ENCODE peak calls at places on chromosomes 13 and 19, in nine cellular contexts. C, B, W, K, N, U, Y, T and Z are unnamed samples.

GRCh38 chr19:41767105-41767504 is 11.8 kb downstream of the CEACAM6 start:
- DNase-seq in C (no peak), B (no peak), W (no peak), K (no peak), N (no peak), U (no peak), Y (no peak), T (no peak), Z (no peak)

GRCh38 chr19:55179570-55180484 is at the start of gene SYT5:
- DNase-seq in C (no peak), B (peak), W (peak), K (no peak), N (peak), U (no peak), Y (peak), T (no peak), Z (peak)

GRCh38 chr13:97522243-97522642 is 88.3 kb downstream of the RAP2A start:
- DNase-seq in C (no peak), B (no peak), W (no peak), K (no peak), N (no peak), U (no peak), Y (no peak), T (no peak), Z (no peak)

GRCh38 chr19:29845576-29846176 is 33.9 kb downstream of the CCNE1 start:
- DNase-seq in C (peak), B (peak), W (peak), K (no peak), N (peak), U (peak), Y (peak), T (no peak), Z (peak)

GRCh38 chr19:43452517-43453045 is 12.8 kb downstream of the LYPD3 start:
- DNase-seq in C (peak), B (no peak), W (no peak), K (no peak), N (no peak), U (no peak), Y (no peak), T (no peak), Z (no peak)

GRCh38 chr19:2168619-2169424 is 5.1 kb downstream of the DOT1L start:
- DNase-seq in C (peak), B (peak), W (peak), K (peak), N (peak), U (peak), Y (peak), T (peak), Z (peak)

GRCh38 chr13:44899967-44900366 is 89.3 kb downstream of the NUFIP1 start:
- DNase-seq in C (no peak), B (no peak), W (no peak), K (no peak), N (no peak), U (no peak), Y (no peak), T (no peak), Z (no peak)

GRCh38 chr13:74077847-74078246 is 56.4 kb downstream of the KLF12 start:
- DNase-seq in C (peak), B (no peak), W (no peak), K (no peak), N (peak), U (no peak), Y (no peak), T (no peak), Z (no peak)

GRCh38 chr13:94534171-94534570 is 54.7 kb upstream of the DCT start:
- DNase-seq in C (peak), B (no peak), W (no peak), K (no peak), N (peak), U (no peak), Y (no peak), T (no peak), Z (peak)

GRCh38 chr13:80755925-80756324 is 415.0 kb upstream of the SPRY2 start:
- DNase-seq in C (no peak), B (no peak), W (no peak), K (no peak), N (no peak), U (no peak), Y (no peak), T (no peak), Z (no peak)

GRCh38 chr13:114009590-114010400 is 35.9 kb upstream of the C13orf46 start:
- DNase-seq in C (no peak), B (peak), W (no peak), K (no peak), N (no peak), U (no peak), Y (no peak), T (no peak), Z (no peak)

GRCh38 chr13:98921786-98922185 is 56.1 kb downstream of the DOCK9 start:
- DNase-seq in C (no peak), B (no peak), W (no peak), K (no peak), N (no peak), U (peak), Y (no peak), T (no peak), Z (no peak)

GRCh38 chr19:42092350-42092749 is 16.4 kb downstream of the ZNF574 start:
- DNase-seq in C (no peak), B (no peak), W (peak), K (no peak), N (peak), U (no peak), Y (peak), T (no peak), Z (no peak)

GRCh38 chr13:114285166-114285808 is 3.9 kb downstream of the UPF3A start:
- DNase-seq in C (peak), B (no peak), W (no peak), K (no peak), N (peak), U (no peak), Y (no peak), T (no peak), Z (peak)

GRCh38 chr19:16112778-16113177 is 1.1 kb downstream of the RAB8A start:
- DNase-seq in C (no peak), B (peak), W (peak), K (no peak), N (no peak), U (no peak), Y (peak), T (no peak), Z (no peak)

GRCh38 chr19:10500247-10500592 is 2.9 kb downstream of the KEAP1 start:
- DNase-seq in C (no peak), B (no peak), W (no peak), K (no peak), N (no peak), U (no peak), Y (no peak), T (no peak), Z (no peak)

GRCh38 chr13:104286566-104287290 is 1220.5 kb upstream of the SLC10A2 start:
- DNase-seq in C (no peak), B (no peak), W (no peak), K (no peak), N (no peak), U (no peak), Y (no peak), T (no peak), Z (no peak)

GRCh38 chr13:42478531-42479156 is 95.3 kb upstream of the TNFSF11 start:
- DNase-seq in C (peak), B (no peak), W (peak), K (no peak), N (peak), U (no peak), Y (peak), T (no peak), Z (peak)

GRCh38 chr13:71663431-71663830 is 203.6 kb downstream of the DACH1 start:
- DNase-seq in C (no peak), B (no peak), W (no peak), K (no peak), N (no peak), U (no peak), Y (no peak), T (no peak), Z (peak)

GRCh38 chr19:31583148-31583547 is 233.9 kb upstream of the TSHZ3 start:
- DNase-seq in C (no peak), B (no peak), W (no peak), K (no peak), N (no peak), U (no peak), Y (no peak), T (no peak), Z (no peak)

GRCh38 chr13:27926644-27927434 is 7.0 kb downstream of the PDX1 start:
- DNase-seq in C (no peak), B (no peak), W (no peak), K (no peak), N (peak), U (no peak), Y (peak), T (no peak), Z (no peak)

GRCh38 chr19:48636859-48637448 is at the start of gene DBP:
- DNase-seq in C (no peak), B (peak), W (no peak), K (no peak), N (peak), U (peak), Y (no peak), T (no peak), Z (peak)